ENCODE peak calls at places on chromosomes 6 and 20, in seven cellular contexts. One of them, this sample, is unnamed.

GRCh38 chr6:106591111-106591825 is 38.0 kb downstream of the RTN4IP1 start:
- DNase-seq in DMS153: no peak
- DNase-seq in type B pancreatic cell: no peak
- DNase-seq in EL: peak
- DNase-seq in Caco-2: no peak
- DNase-seq in mammary epithelial cell: peak
- DNase-seq in T-helper 2 cell: no peak
- DNase-seq in this sample: no peak

GRCh38 chr20:58179432-58180099 is 48.9 kb downstream of the ANKRD60 start:
- DNase-seq in DMS153: peak
- DNase-seq in type B pancreatic cell: peak
- DNase-seq in EL: peak
- DNase-seq in Caco-2: peak
- DNase-seq in mammary epithelial cell: peak
- DNase-seq in T-helper 2 cell: peak
- DNase-seq in this sample: peak

GRCh38 chr6:45787384-45787783 is 228.3 kb downstream of the CLIC5 start:
- DNase-seq in DMS153: no peak
- DNase-seq in type B pancreatic cell: no peak
- DNase-seq in EL: no peak
- DNase-seq in Caco-2: no peak
- DNase-seq in mammary epithelial cell: no peak
- DNase-seq in T-helper 2 cell: no peak
- DNase-seq in this sample: no peak

GRCh38 chr6:75206338-75207210 is 721 bp upstream of the COL12A1 start:
- DNase-seq in DMS153: no peak
- DNase-seq in type B pancreatic cell: no peak
- DNase-seq in EL: no peak
- DNase-seq in Caco-2: no peak
- DNase-seq in mammary epithelial cell: no peak
- DNase-seq in T-helper 2 cell: no peak
- DNase-seq in this sample: no peak

GRCh38 chr20:52924411-52925271 is 47.5 kb upstream of the TSHZ2 start:
- DNase-seq in DMS153: no peak
- DNase-seq in type B pancreatic cell: no peak
- DNase-seq in EL: no peak
- DNase-seq in Caco-2: peak
- DNase-seq in mammary epithelial cell: peak
- DNase-seq in T-helper 2 cell: no peak
- DNase-seq in this sample: no peak

GRCh38 chr20:1322511-1323245 is 6.3 kb downstream of the SDCBP2 start:
- DNase-seq in DMS153: no peak
- DNase-seq in type B pancreatic cell: no peak
- DNase-seq in EL: peak
- DNase-seq in Caco-2: no peak
- DNase-seq in mammary epithelial cell: peak
- DNase-seq in T-helper 2 cell: no peak
- DNase-seq in this sample: peak

GRCh38 chr6:37566209-37566859 is 66.6 kb upstream of the CCDC167 start:
- DNase-seq in DMS153: no peak
- DNase-seq in type B pancreatic cell: peak
- DNase-seq in EL: peak
- DNase-seq in Caco-2: peak
- DNase-seq in mammary epithelial cell: peak
- DNase-seq in T-helper 2 cell: peak
- DNase-seq in this sample: no peak

GRCh38 chr6:165987483-165988305 is 180.0 kb downstream of the TBXT start:
- DNase-seq in DMS153: no peak
- DNase-seq in type B pancreatic cell: no peak
- DNase-seq in EL: peak
- DNase-seq in Caco-2: peak
- DNase-seq in mammary epithelial cell: peak
- DNase-seq in T-helper 2 cell: no peak
- DNase-seq in this sample: no peak

GRCh38 chr20:22958390-22958789 is 76.7 kb upstream of the SSTR4 start:
- DNase-seq in DMS153: no peak
- DNase-seq in type B pancreatic cell: no peak
- DNase-seq in EL: no peak
- DNase-seq in Caco-2: no peak
- DNase-seq in mammary epithelial cell: no peak
- DNase-seq in T-helper 2 cell: no peak
- DNase-seq in this sample: no peak

GRCh38 chr6:16690244-16691142 is 70.8 kb downstream of the ATXN1 start:
- DNase-seq in DMS153: no peak
- DNase-seq in type B pancreatic cell: no peak
- DNase-seq in EL: peak
- DNase-seq in Caco-2: peak
- DNase-seq in mammary epithelial cell: peak
- DNase-seq in T-helper 2 cell: no peak
- DNase-seq in this sample: no peak